ENCODE peak calls at places on chromosomes 12 and 14, in seven cellular contexts. K, E, S, O, T, A and R are unnamed samples.

GRCh38 chr14:85731198-85731597 is 201.3 kb downstream of the FLRT2 start:
- DNase-seq in K (no peak), E (no peak), S (no peak), O (no peak), T (no peak), A (no peak), R (no peak)

GRCh38 chr14:36300337-36300736 is 20.1 kb downstream of the MBIP start:
- DNase-seq in K (peak; percentile 47), E (no peak), S (no peak), O (no peak), T (no peak), A (no peak), R (no peak)

GRCh38 chr14:104774453-104775072 is 21.0 kb downstream of the AKT1 start:
- DNase-seq in K (no peak), E (no peak), S (no peak), O (no peak), T (no peak), A (peak; percentile 80), R (no peak)

GRCh38 chr14:103126873-103127304 is 3.6 kb downstream of the TNFAIP2 start:
- DNase-seq in K (peak; percentile 63), E (no peak), S (no peak), O (peak; percentile 34), T (peak; percentile 71), A (peak; percentile 72), R (no peak)

GRCh38 chr12:46439793-46440511 is 67.4 kb upstream of the SLC38A2 start:
- DNase-seq in K (no peak), E (no peak), S (no peak), O (no peak), T (no peak), A (no peak), R (no peak)

GRCh38 chr12:93502802-93503623 is 35.7 kb downstream of the MRPL42 start:
- DNase-seq in K (peak; percentile 33), E (no peak), S (peak; percentile 21), O (no peak), T (peak; percentile 43), A (peak; percentile 31), R (peak; percentile 31)

GRCh38 chr14:97281741-97282140 is 484.6 kb downstream of the VRK1 start:
- DNase-seq in K (no peak), E (no peak), S (no peak), O (no peak), T (no peak), A (no peak), R (no peak)

GRCh38 chr14:62125793-62126192 is 363.6 kb downstream of the SNAPC1 start:
- DNase-seq in K (no peak), E (no peak), S (no peak), O (no peak), T (no peak), A (no peak), R (no peak)

GRCh38 chr12:110743571-110744093 is 941 bp upstream of the PPP1CC start:
- DNase-seq in K (no peak), E (no peak), S (no peak), O (no peak), T (peak; percentile 64), A (peak; percentile 62), R (peak; percentile 47)

GRCh38 chr12:24600996-24601395 is 347.9 kb downstream of the BCAT1 start:
- DNase-seq in K (no peak), E (no peak), S (no peak), O (no peak), T (no peak), A (no peak), R (no peak)

GRCh38 chr14:74109369-74109768 is 24.6 kb downstream of the LIN52 start:
- DNase-seq in K (no peak), E (no peak), S (no peak), O (no peak), T (no peak), A (no peak), R (no peak)

GRCh38 chr12:104515899-104516298 is 59.2 kb downstream of the CHST11 start:
- DNase-seq in K (no peak), E (no peak), S (no peak), O (no peak), T (no peak), A (no peak), R (no peak)

GRCh38 chr12:52015393-52016081 is 8.8 kb downstream of the TAMALIN start:
- DNase-seq in K (no peak), E (no peak), S (no peak), O (no peak), T (no peak), A (no peak), R (no peak)

GRCh38 chr12:52011602-52012214 is 5.0 kb downstream of the TAMALIN start:
- DNase-seq in K (peak; percentile 60), E (no peak), S (no peak), O (no peak), T (no peak), A (no peak), R (no peak)

GRCh38 chr12:52018448-52019122 is 11.8 kb downstream of the TAMALIN start:
- DNase-seq in K (no peak), E (no peak), S (no peak), O (no peak), T (no peak), A (no peak), R (no peak)

GRCh38 chr12:52013626-52014310 is 7.0 kb downstream of the TAMALIN start:
- DNase-seq in K (no peak), E (no peak), S (no peak), O (no peak), T (no peak), A (no peak), R (no peak)

DNA sequence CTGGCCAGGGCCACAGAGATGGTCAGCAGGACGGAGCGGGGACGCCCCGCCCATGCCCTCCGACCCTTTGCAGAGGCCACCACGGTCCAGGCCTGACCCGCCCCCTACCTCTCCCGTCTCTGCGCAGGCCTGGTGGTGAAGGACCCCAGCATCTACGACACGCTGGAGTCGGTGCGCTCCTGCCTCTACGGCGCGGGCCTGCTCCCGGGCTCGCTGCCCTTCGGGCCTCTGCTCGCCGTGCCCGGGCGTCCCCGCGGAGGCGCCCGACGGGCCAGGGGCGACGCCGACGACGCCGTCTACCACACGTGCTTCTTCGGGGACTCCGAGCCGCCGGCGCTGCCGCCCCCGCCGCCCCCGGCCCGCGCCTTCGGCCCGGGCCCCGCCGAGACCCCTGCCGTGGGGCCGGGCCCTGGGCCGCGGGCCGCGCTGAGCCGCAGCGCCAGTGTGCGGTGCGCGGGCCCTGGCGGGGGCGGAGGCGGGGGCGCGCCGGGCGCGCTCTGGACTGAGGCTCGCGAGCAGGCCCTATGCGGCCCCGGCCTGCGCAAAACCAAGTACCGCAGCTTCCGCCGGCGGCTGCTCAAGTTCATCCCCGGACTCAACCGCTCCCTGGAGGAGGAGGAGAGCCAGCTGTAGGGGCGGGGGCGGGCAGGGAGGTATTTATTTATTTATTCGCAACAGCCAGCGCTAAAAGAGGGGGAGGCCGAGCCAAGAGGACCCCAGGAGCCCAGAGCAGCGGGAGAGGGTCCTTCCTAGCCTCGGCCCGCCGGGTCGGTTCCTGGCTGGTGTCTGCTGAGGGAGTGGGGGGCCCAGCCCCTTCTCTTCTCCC is 8.0 kb downstream of the TAMALIN start:
- DNase-seq in K (no peak), E (no peak), S (no peak), O (no peak), T (no peak), A (no peak), R (no peak)
- TF ChIP-seq POLR2AphosphoS5 in K (no peak), E (no peak), S (no peak), O (no peak), T (no peak), A (peak; percentile 14), R (no peak)

GRCh38 chr14:90452366-90452765 is 55.5 kb downstream of the CALM1 start:
- DNase-seq in K (no peak), E (no peak), S (no peak), O (no peak), T (no peak), A (no peak), R (no peak)

GRCh38 chr14:90455100-90455571 is 58.3 kb downstream of the CALM1 start:
- DNase-seq in K (no peak), E (no peak), S (no peak), O (no peak), T (no peak), A (no peak), R (no peak)

GRCh38 chr14:90456551-90456950 is 59.7 kb downstream of the CALM1 start:
- DNase-seq in K (no peak), E (no peak), S (no peak), O (no peak), T (no peak), A (no peak), R (no peak)

GRCh38 chr14:90453401-90453951 is 56.6 kb downstream of the CALM1 start:
- DNase-seq in K (no peak), E (no peak), S (no peak), O (no peak), T (no peak), A (no peak), R (no peak)

GRCh38 chr14:90454041-90455000 is 57.5 kb downstream of the CALM1 start:
- DNase-seq in K (peak; percentile 33), E (no peak), S (peak; percentile 57), O (no peak), T (peak; percentile 88), A (peak; percentile 59), R (no peak)
- TF ChIP-seq POLR2AphosphoS5 in K (no peak), E (no peak), S (no peak), O (no peak), T (peak; percentile 24), A (no peak), R (no peak)

DNA sequence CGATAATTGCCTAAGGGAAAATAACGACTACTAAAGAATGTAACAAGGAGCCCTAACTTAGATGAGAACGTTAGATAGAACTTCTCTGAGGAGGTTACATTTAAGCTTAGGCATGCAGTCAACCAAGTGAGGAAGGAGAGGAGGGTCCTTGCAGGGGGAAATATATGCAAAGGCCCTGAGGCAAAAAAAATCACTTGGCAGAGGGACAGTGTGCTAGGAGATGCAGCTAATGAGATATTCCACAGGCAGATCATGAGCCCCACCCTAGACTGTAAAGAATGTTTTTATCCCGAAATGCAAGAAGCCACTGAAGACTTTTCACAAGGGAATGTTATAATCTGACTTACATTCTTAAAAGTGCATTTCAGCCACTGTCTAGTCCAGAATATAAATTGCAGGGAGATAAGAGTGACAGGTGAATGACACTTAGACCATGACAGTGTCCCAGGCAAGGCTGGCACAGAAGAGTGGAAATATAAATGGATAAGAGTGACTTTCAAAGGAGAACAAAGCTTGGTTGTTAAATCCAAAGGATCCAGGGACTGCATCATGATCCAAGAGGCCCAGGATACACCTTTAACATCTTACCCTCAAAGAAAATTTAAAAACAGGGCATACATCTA is 61.0 kb downstream of the PPM1H start:
- DNase-seq in K (no peak), E (no peak), S (no peak), O (no peak), T (no peak), A (no peak), R (no peak)
- TF ChIP-seq POLR2AphosphoS5 in K (no peak), E (no peak), S (no peak), O (no peak), T (no peak), A (no peak), R (no peak)

DNA sequence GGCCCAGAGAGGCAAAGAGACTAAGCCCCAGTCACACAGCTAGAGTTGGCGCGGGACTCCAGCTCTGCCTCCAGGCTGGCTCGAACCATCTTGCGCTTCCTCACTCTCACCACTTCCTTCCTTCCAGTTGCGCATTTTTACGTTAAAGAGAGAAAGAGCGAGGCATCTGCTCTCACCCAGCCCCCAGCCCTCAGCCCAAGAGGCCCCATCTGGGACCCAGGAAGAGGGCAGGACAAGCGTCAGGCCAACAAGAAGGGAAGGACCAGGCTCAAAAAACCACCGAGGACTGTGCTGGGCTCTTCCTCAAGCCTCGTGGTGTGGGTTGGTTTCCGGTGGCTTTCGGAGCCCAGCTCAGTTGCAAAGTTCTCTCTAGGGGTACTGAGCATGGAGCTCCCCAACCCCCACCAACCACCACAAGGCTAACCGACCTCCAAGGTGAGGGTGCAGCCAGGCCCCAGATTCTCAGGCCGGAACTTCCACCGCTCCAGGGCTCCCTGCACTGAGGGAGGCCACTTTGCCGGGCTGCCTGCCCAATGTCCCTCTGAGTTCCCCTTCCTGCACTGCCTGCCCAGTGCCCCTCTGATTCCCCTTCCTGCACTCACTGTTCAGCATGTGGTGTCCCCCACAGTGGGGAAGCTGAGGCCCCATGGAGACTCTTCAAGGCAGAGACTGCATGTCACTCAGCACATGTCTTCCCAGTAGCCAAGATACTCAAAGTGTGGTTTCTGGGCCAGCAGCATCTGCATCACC is 35.9 kb downstream of the TESC start:
- DNase-seq in K (no peak), E (no peak), S (no peak), O (no peak), T (peak; percentile 33), A (peak; percentile 48), R (peak; percentile 97)
- TF ChIP-seq POLR2AphosphoS5 in K (no peak), E (no peak), S (no peak), O (no peak), T (no peak), A (no peak), R (peak; percentile 89)